ENCODE peak calls at places on chromosome 15, in eight cellular contexts. One of them, this sample, is unnamed. For H3K4me1, the result is how much of the 10 kb centered on the place peaks cover.

GRCh38 chr15:63461230-63461629 is 43.2 kb upstream of the USP3 start:
- DNase-seq in thoracic aorta: no peak
- DNase-seq in kidney: no peak
- DNase-seq in spleen: no peak
- DNase-seq in A549: no peak
- DNase-seq in PC-3: no peak
- DNase-seq in pancreas: no peak
- DNase-seq in colonic mucosa: no peak
- DNase-seq in this sample: no peak

GRCh38 chr15:52745326-52746161 is 44.6 kb downstream of the ONECUT1 start:
- DNase-seq in thoracic aorta: no peak
- DNase-seq in kidney: no peak
- DNase-seq in spleen: no peak
- DNase-seq in A549: no peak
- DNase-seq in PC-3: no peak
- DNase-seq in pancreas: no peak
- DNase-seq in colonic mucosa: no peak
- DNase-seq in this sample: no peak

GRCh38 chr15:26070095-26070532 is 207.0 kb upstream of the ATP10A start:
- DNase-seq in thoracic aorta: no peak
- DNase-seq in kidney: no peak
- DNase-seq in spleen: no peak
- DNase-seq in A549: no peak
- DNase-seq in PC-3: no peak
- DNase-seq in pancreas: no peak
- DNase-seq in colonic mucosa: no peak
- DNase-seq in this sample: no peak

GRCh38 chr15:68421798-68422402 is 10.1 kb downstream of the ITGA11 start:
- DNase-seq in thoracic aorta: no peak
- DNase-seq in kidney: peak
- DNase-seq in spleen: no peak
- DNase-seq in A549: no peak
- DNase-seq in PC-3: no peak
- DNase-seq in pancreas: no peak
- DNase-seq in colonic mucosa: no peak
- DNase-seq in this sample: no peak

GRCh38 chr15:88882745-88883144 is 12.6 kb downstream of the HAPLN3 start:
- DNase-seq in thoracic aorta: no peak
- DNase-seq in kidney: no peak
- DNase-seq in spleen: no peak
- DNase-seq in A549: no peak
- DNase-seq in PC-3: peak
- DNase-seq in pancreas: no peak
- DNase-seq in colonic mucosa: no peak
- DNase-seq in this sample: no peak

GRCh38 chr15:74193305-74193718 is 9.3 kb downstream of the STRA6 start:
- DNase-seq in thoracic aorta: no peak
- DNase-seq in kidney: no peak
- DNase-seq in spleen: no peak
- DNase-seq in A549: peak
- DNase-seq in PC-3: peak
- DNase-seq in pancreas: no peak
- DNase-seq in colonic mucosa: no peak
- DNase-seq in this sample: no peak

GRCh38 chr15:79593119-79593869 is 161.2 kb downstream of the MINAR1 start:
- DNase-seq in thoracic aorta: no peak
- DNase-seq in kidney: no peak
- DNase-seq in spleen: no peak
- DNase-seq in A549: peak
- DNase-seq in PC-3: peak
- DNase-seq in pancreas: no peak
- DNase-seq in colonic mucosa: no peak
- DNase-seq in this sample: no peak

GRCh38 chr15:75775296-75776074 is 62.8 kb upstream of the CSPG4 start:
- DNase-seq in thoracic aorta: no peak
- DNase-seq in kidney: no peak
- DNase-seq in spleen: peak
- DNase-seq in A549: peak
- DNase-seq in PC-3: no peak
- DNase-seq in pancreas: no peak
- DNase-seq in colonic mucosa: no peak
- DNase-seq in this sample: no peak

GRCh38 chr15:60656491-60657284 is 177.7 kb upstream of the ICE2 start:
- DNase-seq in thoracic aorta: no peak
- DNase-seq in kidney: no peak
- DNase-seq in spleen: no peak
- DNase-seq in A549: no peak
- DNase-seq in PC-3: no peak
- DNase-seq in pancreas: no peak
- DNase-seq in colonic mucosa: no peak
- DNase-seq in this sample: no peak

GRCh38 chr15:58588096-58588495 is 156.3 kb downstream of the LIPC start:
- DNase-seq in thoracic aorta: no peak
- DNase-seq in kidney: no peak
- DNase-seq in spleen: no peak
- DNase-seq in A549: no peak
- DNase-seq in PC-3: no peak
- DNase-seq in pancreas: no peak
- DNase-seq in colonic mucosa: no peak
- DNase-seq in this sample: no peak

GRCh38 chr15:58587481-58587880 is 155.7 kb downstream of the LIPC start:
- DNase-seq in thoracic aorta: no peak
- DNase-seq in kidney: no peak
- DNase-seq in spleen: no peak
- DNase-seq in A549: no peak
- DNase-seq in PC-3: peak
- DNase-seq in pancreas: no peak
- DNase-seq in colonic mucosa: no peak
- DNase-seq in this sample: no peak

GRCh38 chr15:58583171-58583908 is 151.5 kb downstream of the LIPC start:
- DNase-seq in thoracic aorta: no peak
- DNase-seq in kidney: no peak
- DNase-seq in spleen: no peak
- DNase-seq in A549: no peak
- DNase-seq in PC-3: no peak
- DNase-seq in pancreas: no peak
- DNase-seq in colonic mucosa: no peak
- DNase-seq in this sample: no peak

GRCh38 chr15:58584789-58585461 is 153.1 kb downstream of the LIPC start:
- DNase-seq in thoracic aorta: no peak
- DNase-seq in kidney: no peak
- DNase-seq in spleen: no peak
- DNase-seq in A549: no peak
- DNase-seq in PC-3: no peak
- DNase-seq in pancreas: no peak
- DNase-seq in colonic mucosa: no peak
- DNase-seq in this sample: no peak

DNA sequence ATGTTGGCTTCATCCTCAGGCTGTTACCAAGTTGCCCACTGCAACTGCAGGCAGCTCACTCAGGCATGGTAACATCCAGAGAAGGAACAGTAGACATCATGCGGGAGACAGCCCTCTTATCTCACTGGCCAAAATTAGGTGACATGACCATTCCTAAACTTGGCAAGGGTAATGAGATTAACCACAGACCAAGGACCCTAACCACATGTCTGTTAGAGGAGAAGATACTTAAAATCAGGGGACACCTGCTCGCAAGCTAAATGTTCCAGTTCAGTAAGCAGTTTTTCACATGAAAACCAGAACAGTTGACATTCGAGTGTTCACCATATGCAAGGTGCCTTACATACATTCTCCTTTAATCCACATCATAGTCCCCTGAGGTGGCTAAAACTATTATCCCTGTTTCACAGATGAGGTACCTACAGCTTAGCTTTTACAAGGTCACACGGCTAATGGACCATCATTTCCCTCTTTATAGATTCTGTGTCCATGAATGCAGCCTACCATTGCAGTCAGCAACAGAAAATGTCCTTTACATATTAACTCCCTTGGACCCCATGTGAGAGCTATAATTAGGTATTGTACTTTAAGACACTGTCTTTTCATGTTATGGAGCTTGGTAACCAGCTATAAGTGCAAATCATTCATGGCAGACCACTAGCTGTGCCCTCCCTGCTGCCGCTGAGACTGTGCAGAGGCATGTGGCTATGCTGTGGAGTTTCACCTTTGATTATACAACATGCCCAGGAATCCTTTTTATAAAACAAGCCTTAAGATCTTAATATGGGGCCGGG is 154.1 kb downstream of the LIPC start:
- DNase-seq in thoracic aorta: no peak
- DNase-seq in kidney: no peak
- DNase-seq in spleen: no peak
- DNase-seq in A549: no peak
- DNase-seq in PC-3: no peak
- DNase-seq in pancreas: no peak
- DNase-seq in colonic mucosa: no peak
- DNase-seq in this sample: no peak
- H3K4me3 ChIP-seq in thoracic aorta: no peak
- H3K4me3 ChIP-seq in kidney: no peak
- H3K4me3 ChIP-seq in spleen: no peak
- H3K4me3 ChIP-seq in A549: no peak
- H3K4me3 ChIP-seq in PC-3: no peak
- H3K4me3 ChIP-seq in pancreas: no peak
- H3K4me3 ChIP-seq in colonic mucosa: no peak
- H3K4me3 ChIP-seq in this sample: no peak

GRCh38 chr15:84736375-84736774 is 12.0 kb upstream of the ZNF592 start:
- DNase-seq in thoracic aorta: no peak
- DNase-seq in kidney: no peak
- DNase-seq in spleen: peak
- DNase-seq in A549: no peak
- DNase-seq in PC-3: no peak
- DNase-seq in pancreas: no peak
- DNase-seq in colonic mucosa: no peak
- DNase-seq in this sample: no peak

GRCh38 chr15:84731774-84732173 is 15.8 kb upstream of the SEC11A start:
- DNase-seq in thoracic aorta: no peak
- DNase-seq in kidney: no peak
- DNase-seq in spleen: no peak
- DNase-seq in A549: no peak
- DNase-seq in PC-3: no peak
- DNase-seq in pancreas: no peak
- DNase-seq in colonic mucosa: no peak
- DNase-seq in this sample: no peak

GRCh38 chr15:84737005-84737404 is 11.4 kb upstream of the ZNF592 start:
- DNase-seq in thoracic aorta: no peak
- DNase-seq in kidney: no peak
- DNase-seq in spleen: no peak
- DNase-seq in A549: no peak
- DNase-seq in PC-3: no peak
- DNase-seq in pancreas: no peak
- DNase-seq in colonic mucosa: no peak
- DNase-seq in this sample: no peak

GRCh38 chr15:84740691-84741090 is 7.7 kb upstream of the ZNF592 start:
- DNase-seq in thoracic aorta: no peak
- DNase-seq in kidney: no peak
- DNase-seq in spleen: peak
- DNase-seq in A549: no peak
- DNase-seq in PC-3: no peak
- DNase-seq in pancreas: no peak
- DNase-seq in colonic mucosa: no peak
- DNase-seq in this sample: no peak

DNA sequence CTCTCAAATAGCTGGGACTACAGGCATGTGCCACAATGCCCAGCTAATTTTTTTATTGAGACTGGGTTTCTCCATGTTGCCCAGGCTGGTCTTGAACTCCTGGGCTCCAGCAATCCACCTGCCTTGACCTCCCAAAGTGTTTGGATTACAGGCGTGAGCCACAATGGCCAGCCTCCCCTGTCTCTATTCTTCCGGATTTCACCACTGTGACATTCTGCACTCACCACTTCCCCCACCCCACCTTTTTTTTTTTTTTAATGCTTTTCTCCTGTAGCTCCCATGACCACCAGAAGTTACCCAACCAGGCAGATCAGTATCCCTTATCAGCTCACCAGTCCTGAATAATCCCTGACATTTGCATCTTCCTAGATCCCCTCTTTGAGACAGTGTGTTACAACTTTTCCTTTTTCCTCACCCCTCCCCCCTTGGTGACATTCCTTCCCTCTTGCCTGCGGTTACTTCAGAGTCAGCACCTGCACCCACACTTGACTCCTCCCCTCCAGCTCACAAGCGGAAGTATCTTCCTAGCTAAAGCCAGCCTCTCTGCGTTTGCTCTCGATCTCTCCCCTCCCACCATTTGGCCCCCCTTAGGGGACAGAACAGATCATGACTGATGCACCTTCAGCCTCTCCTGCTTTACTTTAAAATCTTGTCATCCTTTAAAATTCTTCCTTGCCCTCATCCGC is 13.5 kb upstream of the ZNF592 start:
- DNase-seq in thoracic aorta: no peak
- DNase-seq in kidney: no peak
- DNase-seq in spleen: peak
- DNase-seq in A549: peak
- DNase-seq in PC-3: peak
- DNase-seq in pancreas: no peak
- DNase-seq in colonic mucosa: peak
- DNase-seq in this sample: no peak
- H3K4me1 ChIP-seq in thoracic aorta: under half
- H3K4me1 ChIP-seq in kidney: under half
- H3K4me1 ChIP-seq in spleen: under half
- H3K4me1 ChIP-seq in A549: under half
- H3K4me1 ChIP-seq in PC-3: under half
- H3K4me1 ChIP-seq in pancreas: under half
- H3K4me1 ChIP-seq in colonic mucosa: under half
- H3K4me1 ChIP-seq in this sample: under half

DNA sequence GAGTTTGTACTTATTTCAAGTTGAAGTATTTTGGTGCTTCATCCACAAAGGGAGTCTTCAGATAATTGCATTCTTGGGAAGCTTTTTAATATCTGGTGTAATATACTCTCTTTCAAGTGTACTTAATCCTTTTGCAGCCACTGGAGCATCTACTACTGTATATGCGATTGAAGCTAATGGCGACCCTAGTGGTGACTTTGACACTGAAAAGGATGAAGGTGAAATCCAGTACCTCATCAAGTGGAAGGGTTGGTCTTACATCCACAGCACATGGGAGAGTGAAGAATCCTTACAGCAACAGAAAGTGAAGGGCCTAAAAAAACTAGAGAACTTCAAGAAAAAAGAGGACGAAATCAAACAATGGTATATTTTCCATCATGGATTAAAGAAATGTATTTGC is 42.6 kb downstream of the CHD2 start:
- DNase-seq in thoracic aorta: no peak
- DNase-seq in kidney: no peak
- DNase-seq in spleen: no peak
- DNase-seq in A549: no peak
- DNase-seq in PC-3: no peak
- DNase-seq in pancreas: no peak
- DNase-seq in colonic mucosa: no peak
- DNase-seq in this sample: no peak
- TF ChIP-seq CTCF in thoracic aorta: no peak
- TF ChIP-seq CTCF in kidney: no peak
- TF ChIP-seq CTCF in spleen: no peak
- TF ChIP-seq CTCF in A549: no peak
- TF ChIP-seq CTCF in PC-3: peak
- TF ChIP-seq CTCF in pancreas: no peak
- TF ChIP-seq CTCF in colonic mucosa: no peak
- TF ChIP-seq CTCF in this sample: no peak

DNA sequence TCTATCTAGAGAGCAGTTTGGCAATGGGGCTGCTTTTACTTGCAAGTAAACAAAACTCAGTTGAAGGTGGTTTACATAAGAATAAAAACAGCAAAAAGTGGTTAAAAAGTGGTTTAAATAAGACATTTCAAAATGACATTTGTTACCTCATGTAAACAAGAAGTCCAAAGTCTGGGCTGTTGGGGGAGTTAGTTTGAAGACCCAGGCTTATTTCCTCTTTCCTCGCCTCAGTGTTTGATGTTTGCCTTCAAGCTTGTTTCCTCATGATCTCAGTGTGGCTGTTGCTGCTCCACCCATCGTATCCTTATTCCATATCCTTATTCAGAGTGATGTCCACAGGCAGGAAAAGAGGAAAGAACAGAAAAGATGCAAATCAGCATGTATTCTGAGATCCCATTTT is 15.2 kb downstream of the CGNL1 start:
- DNase-seq in thoracic aorta: no peak
- DNase-seq in kidney: no peak
- DNase-seq in spleen: no peak
- DNase-seq in A549: no peak
- DNase-seq in PC-3: no peak
- DNase-seq in pancreas: no peak
- DNase-seq in colonic mucosa: peak
- DNase-seq in this sample: no peak
- H3K4me3 ChIP-seq in thoracic aorta: no peak
- H3K4me3 ChIP-seq in kidney: no peak
- H3K4me3 ChIP-seq in spleen: no peak
- H3K4me3 ChIP-seq in A549: no peak
- H3K4me3 ChIP-seq in PC-3: no peak
- H3K4me3 ChIP-seq in pancreas: no peak
- H3K4me3 ChIP-seq in colonic mucosa: no peak
- H3K4me3 ChIP-seq in this sample: no peak

This sample was measured in psoas muscle.